ENCODE peak calls at places on chromosomes 12 and 14, in seven cellular contexts. O is GM12865, Z is hepatocyte, X is mesothelial cell of epicardium, C is neural crest cell, M is cardiac fibroblast, B is coronary artery. T is an unnamed sample.

GRCh38 chr12:76398106-76398505 is 49.9 kb upstream of the BBS10 start:
- DNase-seq in C (no peak), Z (no peak), O (no peak), X (no peak), M (no peak), B (no peak), T (no peak)

GRCh38 chr14:93691042-93691780 is 97.1 kb downstream of the PRIMA1 start:
- DNase-seq in B (no peak), Z (no peak), O (no peak), C (no peak), X (no peak), M (no peak), T (no peak)

GRCh38 chr12:67446716-67447115 is 177.6 kb downstream of the CAND1 start:
- DNase-seq in C (no peak), Z (no peak), B (no peak), O (no peak), X (no peak), M (no peak), T (no peak)

GRCh38 chr12:127294651-127295205 is 972.2 kb upstream of the TMEM132C start:
- DNase-seq in M (no peak), Z (no peak), X (no peak), O (no peak), C (no peak), B (no peak), T (no peak)

GRCh38 chr12:18476866-18477265 is 215.5 kb downstream of the PIK3C2G start:
- DNase-seq in B (no peak), O (no peak), C (no peak), X (no peak), M (no peak), Z (no peak), T (no peak)

GRCh38 chr12:131808744-131809371 is 19.3 kb upstream of the MMP17 start:
- DNase-seq in C (no peak), O (peak; percentile 83), X (no peak), B (no peak), Z (no peak), M (peak; percentile 43), T (peak; percentile 76)

GRCh38 chr12:92002673-92003382 is 142.8 kb downstream of the BTG1 start:
- DNase-seq in Z (peak; percentile 19), M (peak; percentile 61), C (no peak), X (no peak), O (no peak), B (no peak), T (no peak)

GRCh38 chr14:65356327-65356836 is 56.1 kb upstream of the FUT8 start:
- DNase-seq in M (peak; percentile 59), C (no peak), B (no peak), O (peak; percentile 42), Z (peak; percentile 54), X (no peak), T (no peak)

GRCh38 chr12:69929125-69929524 is 104.1 kb downstream of the MYRFL start:
- DNase-seq in C (no peak), B (no peak), O (no peak), M (peak; percentile 18), Z (no peak), X (no peak), T (no peak)

GRCh38 chr12:124525927-124526692 is 41.3 kb downstream of the NCOR2 start:
- DNase-seq in O (no peak), B (no peak), Z (no peak), C (no peak), X (no peak), M (no peak), T (no peak)

GRCh38 chr12:92242917-92243316 is 97.3 kb upstream of the BTG1 start:
- DNase-seq in C (no peak), Z (peak; percentile 17), X (no peak), O (no peak), M (peak; percentile 82), B (no peak), T (no peak)

GRCh38 chr14:92542766-92543554 is 29.4 kb downstream of the RIN3 start:
- DNase-seq in B (no peak), O (no peak), M (no peak), C (no peak), X (no peak), Z (no peak), T (no peak)

GRCh38 chr14:63624701-63625100 is 17.0 kb downstream of the WDR89 start:
- DNase-seq in Z (no peak), M (no peak), O (no peak), X (no peak), B (no peak), C (no peak), T (no peak)

GRCh38 chr14:96187216-96188050 is 17.2 kb upstream of the BDKRB2 start:
- DNase-seq in Z (no peak), B (no peak), O (no peak), C (no peak), X (no peak), M (no peak), T (no peak)

GRCh38 chr12:90076851-90077319 is 368.2 kb upstream of the ATP2B1 start:
- DNase-seq in B (no peak), M (no peak), O (no peak), Z (no peak), C (no peak), X (no peak), T (no peak)

GRCh38 chr14:51677276-51677675 is 25.6 kb downstream of the FRMD6 start:
- DNase-seq in Z (no peak), O (no peak), X (no peak), M (peak; percentile 74), C (no peak), B (no peak), T (no peak)

GRCh38 chr12:94873368-94874085 is 130.0 kb downstream of the NDUFA12 start:
- DNase-seq in B (no peak), X (no peak), C (peak; percentile 14), O (peak; percentile 89), Z (peak; percentile 64), M (no peak), T (peak; percentile 91)

GRCh38 chr12:53053223-53054111 is 3.6 kb downstream of the TNS2 start:
- DNase-seq in M (no peak), O (peak; percentile 47), B (peak; percentile 84), Z (peak; percentile 86), C (no peak), X (peak; percentile 72), T (no peak)

GRCh38 chr14:51053157-51053556 is 41.7 kb downstream of the TRIM9 start:
- DNase-seq in B (no peak), M (no peak), C (no peak), O (no peak), Z (no peak), X (no peak), T (no peak)

GRCh38 chr12:64194333-64195149 is 27.6 kb downstream of the KICS2 start:
- DNase-seq in X (no peak), Z (no peak), M (peak; percentile 70), B (no peak), O (no peak), C (no peak), T (no peak)

GRCh38 chr12:54658306-54659264 is 10.4 kb upstream of the DCD start:
- DNase-seq in O (peak; percentile 70), Z (peak; percentile 89), X (peak; percentile 47), M (peak; percentile 35), C (peak; percentile 46), B (no peak), T (peak; percentile 76)

GRCh38 chr14:89186850-89187376 is 230.1 kb downstream of the FOXN3 start:
- DNase-seq in Z (no peak), M (no peak), X (no peak), B (no peak), O (peak; percentile 29), C (no peak), T (no peak)

GRCh38 chr12:90851800-90852718 is 102.9 kb downstream of the CCER1 start:
- DNase-seq in M (no peak), Z (no peak), X (no peak), C (no peak), B (no peak), O (no peak), T (no peak)

GRCh38 chr14:61813101-61813596 is 50.9 kb downstream of the SNAPC1 start:
- DNase-seq in C (no peak), X (no peak), O (no peak), M (no peak), B (no peak), Z (no peak), T (no peak)

GRCh38 chr12:110345176-110345651 is 58.3 kb downstream of the ANAPC7 start:
- DNase-seq in O (no peak), M (no peak), B (no peak), C (no peak), X (no peak), Z (peak; percentile 23), T (no peak)

GRCh38 chr12:4143909-4144308 is 129.7 kb upstream of the CCND2 start:
- DNase-seq in Z (no peak), X (no peak), C (no peak), B (no peak), M (no peak), O (no peak), T (no peak)
- TF ChIP-seq CTCF in Z (no peak), X (no peak), C (no peak), B (no peak), M (no peak), O (peak; percentile 21), T (no peak)

DNA sequence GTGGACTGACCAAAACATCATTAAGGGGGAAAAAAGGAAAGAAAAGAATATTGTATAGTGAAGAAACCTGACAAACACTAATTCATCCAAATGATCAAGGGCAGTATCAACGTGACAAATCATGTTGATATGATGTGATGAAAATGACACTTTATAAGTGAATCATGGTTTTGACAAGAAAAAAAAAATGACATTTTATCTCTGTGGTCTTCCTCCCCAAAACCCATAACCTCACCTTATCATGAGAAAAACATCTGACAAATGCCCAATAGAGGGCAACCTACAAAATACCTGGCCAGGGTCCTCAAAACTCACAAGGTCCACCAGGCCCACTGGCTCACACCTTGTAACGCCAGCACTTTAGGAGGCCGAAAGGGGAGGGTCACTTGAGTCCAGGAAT is 13.8 kb downstream of the TMED10 start:
- DNase-seq in Z (no peak), C (no peak), M (no peak), X (no peak), O (no peak), B (no peak), T (no peak)
- TF ChIP-seq CTCF in Z (no peak), C (peak; percentile 11), M (no peak), X (no peak), O (no peak), B (no peak), T (no peak)

DNA sequence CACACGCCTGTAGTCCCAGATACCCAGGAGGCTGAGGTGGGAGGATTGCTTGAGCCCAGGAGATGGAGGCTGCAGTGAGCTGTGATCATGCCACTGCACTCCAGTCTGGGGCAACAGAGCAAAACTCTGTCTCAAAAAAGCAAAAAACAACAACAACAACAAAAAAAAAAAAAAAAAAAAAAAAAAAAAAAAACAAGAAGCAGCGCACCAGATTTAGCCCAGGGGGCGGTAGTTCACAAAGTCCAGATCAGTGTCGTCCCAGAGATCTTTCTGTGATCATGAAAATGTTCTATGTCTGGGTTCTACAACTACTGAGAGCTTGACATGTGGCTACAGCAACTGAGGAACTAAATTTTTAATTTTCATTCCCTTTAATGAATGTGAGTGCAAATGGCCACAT is 27.4 kb downstream of the OAS2 start:
- DNase-seq in Z (no peak), X (no peak), C (no peak), M (peak; percentile 7), O (no peak), B (peak; percentile 2), T (no peak)
- TF ChIP-seq CTCF in Z (peak; percentile 23), X (peak; percentile 41), C (peak; percentile 55), M (peak; percentile 42), O (peak; percentile 6), B (no peak), T (no peak)

GRCh38 chr14:106287506-106287905 is 761.1 kb downstream of the TMEM121 start:
- DNase-seq in O (no peak), Z (no peak), C (no peak), M (no peak), B (no peak), X (no peak), T (no peak)

GRCh38 chr14:106291626-106292025 is 765.2 kb downstream of the TMEM121 start:
- DNase-seq in B (no peak), Z (no peak), M (no peak), O (no peak), X (no peak), C (no peak), T (no peak)

GRCh38 chr14:106286697-106287290 is 760.4 kb downstream of the TMEM121 start:
- DNase-seq in B (no peak), O (peak; percentile 14), C (no peak), Z (no peak), M (no peak), X (no peak), T (peak; percentile 56)
- TF ChIP-seq CTCF in B (no peak), O (peak; percentile 45), C (no peak), Z (no peak), M (no peak), X (no peak), T (peak; percentile 49)

T was measured in GM13976.